ENCODE peak calls at places on chromosome 9, in ten cellular contexts. W is right lobe of liver, Q is H1, L is adipocyte, A is mucosa of descending colon, G is heart right ventricle, I is sigmoid colon, O is kidney, X is aorta, B is SJSA1. S is an unnamed sample.

GRCh38 chr9:36023260-36024048 is 13.3 kb upstream of the RECK start:
- DNase-seq in B (peak; percentile 14), O (no peak), I (no peak), W (peak; percentile 55), G (peak; percentile 62), L (peak; percentile 84), A (no peak), X (peak; percentile 72), Q (no peak), S (peak; percentile 78)

GRCh38 chr9:85258823-85259370 is 482.9 kb downstream of the AGTPBP1 start:
- DNase-seq in W (peak; percentile 42), G (peak; percentile 50), B (peak; percentile 9), X (peak; percentile 65), L (peak; percentile 7), A (no peak), Q (peak; percentile 47), O (no peak), I (no peak), S (peak; percentile 69)

GRCh38 chr9:70136632-70137031 is 93.0 kb downstream of the MAMDC2 start:
- DNase-seq in G (no peak), O (no peak), I (no peak), L (no peak), Q (no peak), X (no peak), B (no peak), W (no peak), A (no peak), S (no peak)

GRCh38 chr9:34566972-34567371 is 22.6 kb downstream of the CNTFR start:
- DNase-seq in O (peak; percentile 29), Q (no peak), X (no peak), G (no peak), W (no peak), B (no peak), A (no peak), I (no peak), L (no peak), S (no peak)

GRCh38 chr9:25677301-25678146 is 720 bp downstream of the TUSC1 start:
- DNase-seq in I (peak; percentile 94), W (peak; percentile 95), A (peak; percentile 93), X (peak; percentile 92), L (peak; percentile 86), O (peak; percentile 96), B (peak; percentile 0), G (peak; percentile 78), Q (no peak), S (peak; percentile 90)

GRCh38 chr9:106883626-106884190 is 20.7 kb downstream of the ZNF462 start:
- DNase-seq in L (peak; percentile 32), G (no peak), O (no peak), X (no peak), I (no peak), A (no peak), B (peak; percentile 63), W (no peak), Q (no peak), S (no peak)

GRCh38 chr9:132141948-132142594 is 19.8 kb upstream of the NTNG2 start:
- DNase-seq in X (no peak), G (no peak), O (no peak), W (no peak), Q (no peak), A (no peak), B (no peak), I (no peak), L (no peak), S (no peak)

GRCh38 chr9:27791311-27791710 is 218.0 kb upstream of the C9orf72 start:
- DNase-seq in Q (no peak), L (no peak), X (no peak), G (no peak), B (no peak), W (no peak), A (no peak), O (no peak), I (no peak), S (no peak)

GRCh38 chr9:40907657-40908624 is 220.5 kb downstream of the FOXD4L6 start:
- DNase-seq in X (no peak), B (no peak), I (no peak), L (no peak), W (no peak), O (no peak), A (no peak), Q (no peak), G (no peak), S (no peak)
- H3K9me3 ChIP-seq in X (peaks cover 52% of the 10 kb centered on the region), B (peaks cover 7% of the 10 kb centered on the region), I (peaks cover 91% of the 10 kb centered on the region), L (peaks cover 84% of the 10 kb centered on the region), W (no peaks in the 10 kb centered on the region), O (peaks cover 100% of the 10 kb centered on the region), A (peaks cover 99% of the 10 kb centered on the region), Q (peaks cover 78% of the 10 kb centered on the region), G (peaks cover 100% of the 10 kb centered on the region), S (peaks cover 6% of the 10 kb centered on the region)

DNA sequence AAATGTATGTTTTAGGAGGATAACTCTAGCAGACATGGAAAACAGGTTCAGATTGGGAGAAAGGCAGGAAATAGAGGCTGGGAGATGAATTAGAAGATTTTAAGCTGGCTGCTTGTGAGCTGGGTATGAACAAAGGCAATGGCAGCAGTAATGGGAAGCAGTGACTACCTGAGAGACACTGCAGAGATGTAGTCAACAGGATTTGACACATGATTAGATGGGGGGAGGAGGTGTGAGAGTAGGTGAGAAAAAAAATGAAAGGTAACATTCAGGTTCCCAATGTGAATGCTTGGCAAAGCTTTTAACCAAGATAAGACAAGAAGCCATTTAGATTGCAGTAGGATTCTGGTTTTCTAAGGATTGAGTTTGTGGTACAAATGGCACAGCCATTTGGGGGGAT is 22.8 kb upstream of the IFNE start:
- DNase-seq in X (no peak), G (no peak), W (no peak), Q (no peak), O (no peak), B (no peak), I (no peak), A (no peak), L (no peak), S (no peak)
- H3K4me1 ChIP-seq in X (no peaks in the 10 kb centered on the region), G (no peaks in the 10 kb centered on the region), W (no peaks in the 10 kb centered on the region), Q (no peaks in the 10 kb centered on the region), O (no peaks in the 10 kb centered on the region), B (peaks cover 6% of the 10 kb centered on the region), I (no peaks in the 10 kb centered on the region), A (no peaks in the 10 kb centered on the region), L (peaks cover 23% of the 10 kb centered on the region), S (no peaks in the 10 kb centered on the region)

GRCh38 chr9:125085703-125086477 is 57.4 kb downstream of the SCAI start:
- DNase-seq in B (no peak), O (no peak), X (no peak), I (no peak), L (no peak), Q (no peak), W (no peak), G (no peak), A (no peak), S (no peak)

GRCh38 chr9:125074976-125075375 is 68.4 kb downstream of the SCAI start:
- DNase-seq in L (peak; percentile 67), I (no peak), G (no peak), A (no peak), X (no peak), B (peak; percentile 4), Q (no peak), W (no peak), O (no peak), S (no peak)

GRCh38 chr9:125075997-125076396 is 67.3 kb downstream of the SCAI start:
- DNase-seq in B (no peak), W (no peak), A (no peak), G (no peak), L (no peak), X (no peak), O (no peak), Q (no peak), I (no peak), S (no peak)

GRCh38 chr9:125079931-125080330 is 63.4 kb downstream of the SCAI start:
- DNase-seq in O (no peak), B (no peak), I (no peak), X (no peak), A (no peak), Q (no peak), W (no peak), G (no peak), L (peak; percentile 12), S (no peak)
- H3K9me3 ChIP-seq in O (no peaks in the 10 kb centered on the region), B (no peaks in the 10 kb centered on the region), I (no peaks in the 10 kb centered on the region), X (no peaks in the 10 kb centered on the region), A (peaks cover 18% of the 10 kb centered on the region), Q (peaks cover 12% of the 10 kb centered on the region), W (no peaks in the 10 kb centered on the region), G (peaks cover 26% of the 10 kb centered on the region), L (no peaks in the 10 kb centered on the region), S (no peaks in the 10 kb centered on the region)

GRCh38 chr9:134063876-134064450 is 3.9 kb downstream of the BRD3 start:
- DNase-seq in X (no peak), I (no peak), L (no peak), G (no peak), B (no peak), A (no peak), W (no peak), O (peak; percentile 57), Q (no peak), S (no peak)

GRCh38 chr9:134063088-134063875 is 4.5 kb downstream of the BRD3 start:
- DNase-seq in X (no peak), L (no peak), W (no peak), O (peak; percentile 78), I (peak; percentile 51), B (no peak), G (no peak), A (no peak), Q (no peak), S (no peak)

GRCh38 chr9:134061688-134062371 is 6.0 kb downstream of the BRD3 start:
- DNase-seq in Q (no peak), G (no peak), B (no peak), X (no peak), L (no peak), O (peak; percentile 78), I (peak; percentile 56), W (no peak), A (no peak), S (peak; percentile 49)

GRCh38 chr9:134061019-134061687 is 6.7 kb downstream of the BRD3 start:
- DNase-seq in L (no peak), G (no peak), B (no peak), I (peak; percentile 55), W (no peak), A (no peak), O (peak; percentile 59), Q (no peak), X (no peak), S (no peak)

GRCh38 chr9:134062461-134063087 is 5.3 kb downstream of the BRD3 start:
- DNase-seq in I (peak; percentile 56), A (peak; percentile 51), G (no peak), X (no peak), L (no peak), O (peak; percentile 70), W (no peak), Q (no peak), B (no peak), S (no peak)
- H3K4me1 ChIP-seq in I (no peaks in the 10 kb centered on the region), A (peaks cover 10% of the 10 kb centered on the region), G (peaks cover 90% of the 10 kb centered on the region), X (no peaks in the 10 kb centered on the region), L (peaks cover 26% of the 10 kb centered on the region), O (peaks cover 45% of the 10 kb centered on the region), W (peaks cover 21% of the 10 kb centered on the region), Q (peaks cover 6% of the 10 kb centered on the region), B (peaks cover 15% of the 10 kb centered on the region), S (peaks cover 64% of the 10 kb centered on the region)

DNA sequence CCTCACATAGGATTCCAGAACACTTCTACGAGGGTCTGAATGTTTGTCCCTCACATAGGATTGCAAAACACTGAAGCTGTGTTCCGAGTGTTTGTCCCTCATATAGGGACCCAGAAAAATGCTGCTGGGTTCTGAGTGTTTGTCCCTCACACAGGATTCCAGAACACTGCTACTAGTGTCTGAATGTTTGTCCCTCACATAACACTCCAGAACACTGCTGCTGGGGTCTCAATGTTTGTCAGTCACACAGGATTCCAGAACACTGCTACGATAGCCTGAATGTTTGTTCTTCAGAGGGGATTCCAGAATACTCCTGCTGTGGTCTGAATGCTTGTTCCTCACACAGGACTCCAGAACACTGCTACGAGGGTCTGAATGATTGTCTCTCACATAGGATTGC is 218.7 kb downstream of the FOXD4L6 start:
- DNase-seq in L (no peak), G (no peak), O (no peak), I (no peak), X (no peak), A (no peak), Q (no peak), B (no peak), W (no peak), S (no peak)
- H3K9me3 ChIP-seq in L (peaks cover 77% of the 10 kb centered on the region), G (peaks cover 100% of the 10 kb centered on the region), O (peaks cover 100% of the 10 kb centered on the region), I (peaks cover 92% of the 10 kb centered on the region), X (peaks cover 59% of the 10 kb centered on the region), A (peaks cover 99% of the 10 kb centered on the region), Q (peaks cover 87% of the 10 kb centered on the region), B (peaks cover 14% of the 10 kb centered on the region), W (no peaks in the 10 kb centered on the region), S (peaks cover 6% of the 10 kb centered on the region)

S was measured in thyroid gland.